ENCODE peak calls at places on chromosomes 3 and 15, in ten cellular contexts. X, J, F, Z, P, T, H, S, N and C are unnamed samples.

GRCh38 chr3:184029456-184029950 is 2.0 kb upstream of the HTR3D start:
- DNase-seq in T (no peak), S (no peak), J (no peak), Z (no peak), P (no peak), H (no peak), X (no peak), N (no peak), F (no peak), C (no peak)

GRCh38 chr3:43369404-43370345 is 83.3 kb downstream of the SNRK start:
- DNase-seq in H (no peak), Z (no peak), F (no peak), X (no peak), S (no peak), T (no peak), J (no peak), P (no peak), N (no peak), C (no peak)

GRCh38 chr3:196179380-196180308 is 31.6 kb downstream of the ZDHHC19 start:
- DNase-seq in Z (peak), S (peak), J (peak), N (no peak), T (peak), F (peak), X (no peak), P (peak), H (peak), C (no peak)

GRCh38 chr15:90902656-90902995 is 476 bp upstream of the MAN2A2 start:
- DNase-seq in X (no peak), P (no peak), F (no peak), S (no peak), T (no peak), J (no peak), Z (no peak), N (no peak), H (no peak), C (no peak)

GRCh38 chr3:171860830-171861535 is 17.8 kb downstream of the TMEM212 start:
- DNase-seq in F (no peak), T (no peak), X (no peak), N (no peak), P (no peak), Z (no peak), S (no peak), H (no peak), J (no peak), C (no peak)

GRCh38 chr15:88904808-88905327 is 8.3 kb downstream of the MFGE8 start:
- DNase-seq in Z (peak), P (peak), N (peak), X (no peak), H (peak), F (peak), T (peak), J (peak), S (peak), C (peak)

GRCh38 chr15:29183071-29183831 is 86.4 kb downstream of the NSMCE3 start:
- DNase-seq in T (no peak), H (peak), F (no peak), Z (no peak), P (no peak), J (no peak), X (no peak), S (no peak), N (no peak), C (no peak)

GRCh38 chr3:98655666-98656065 is 62.3 kb upstream of the CPOX start:
- DNase-seq in P (no peak), J (no peak), H (peak), T (no peak), Z (no peak), X (no peak), F (no peak), S (no peak), N (no peak), C (no peak)

GRCh38 chr3:148950806-148951205 is 40.5 kb upstream of the GYG1 start:
- DNase-seq in Z (no peak), N (no peak), F (no peak), X (no peak), P (no peak), T (no peak), J (no peak), S (no peak), H (peak), C (no peak)

GRCh38 chr3:3708769-3709115 is 90.5 kb upstream of the LRRN1 start:
- DNase-seq in Z (no peak), H (no peak), J (no peak), X (no peak), N (no peak), P (no peak), T (no peak), F (no peak), S (no peak), C (no peak)

GRCh38 chr15:39896101-39896500 is 24.0 kb downstream of the GPR176 start:
- DNase-seq in F (no peak), H (no peak), X (no peak), Z (no peak), P (no peak), S (no peak), J (no peak), T (no peak), N (no peak), C (no peak)

GRCh38 chr3:138587374-138587773 is 6.7 kb downstream of the CEP70 start:
- DNase-seq in H (no peak), X (no peak), S (no peak), F (no peak), T (no peak), N (no peak), P (no peak), Z (no peak), J (no peak), C (no peak)

GRCh38 chr3:67655364-67656121 is 1.1 kb upstream of the SUCLG2 start:
- DNase-seq in N (peak), Z (no peak), S (peak), T (peak), H (no peak), F (peak), J (no peak), X (no peak), P (no peak), C (no peak)